ENCODE peak calls at places on chromosomes 3 and 15, in seven cellular contexts. Y is IMR-90, D is lower lobe of right lung, Z is heart right ventricle, S is upper lobe of right lung, W is adrenal gland, C is left ventricle myocardium inferior. L is an unnamed sample.
A peak's percentile ranks its signal among the peaks of the same experiment; 100 is the strongest.

GRCh38 chr3:175818811-175819464 is 959.8 kb downstream of the NAALADL2 start:
- DNase-seq in W (no peak), S (no peak), D (no peak), Y (no peak), Z (no peak), C (no peak), L (no peak)

GRCh38 chr3:169128579-169128978 is 534.9 kb downstream of the MECOM start:
- DNase-seq in Z (no peak), C (no peak), D (no peak), W (no peak), Y (no peak), S (no peak), L (no peak)

GRCh38 chr15:31042731-31043130 is 51.3 kb upstream of the MTMR10 start:
- DNase-seq in C (no peak), Z (no peak), D (no peak), Y (no peak), W (no peak), S (no peak), L (no peak)

GRCh38 chr15:88646951-88647350 is 8.1 kb downstream of the ISG20 start:
- DNase-seq in S (no peak), Z (no peak), C (no peak), D (no peak), W (no peak), Y (no peak), L (no peak)

GRCh38 chr3:4850211-4850927 is 128.9 kb upstream of the BHLHE40 start:
- DNase-seq in Z (no peak), Y (no peak), C (no peak), W (no peak), D (no peak), S (no peak), L (no peak)

GRCh38 chr3:145942052-145942451 is 218.9 kb downstream of the PLOD2 start:
- DNase-seq in S (no peak), D (no peak), Z (no peak), C (no peak), W (no peak), Y (no peak), L (no peak)

GRCh38 chr15:69648775-69649735 is 196.4 kb downstream of the RPLP1 start:
- DNase-seq in Y (no peak), Z (no peak), W (no peak), S (no peak), D (no peak), C (no peak), L (no peak)

GRCh38 chr15:64897345-64897985 is 14.2 kb upstream of the ANKDD1A start:
- DNase-seq in S (peak; percentile 77), Z (peak; percentile 71), D (peak; percentile 78), Y (peak; percentile 75), W (peak; percentile 83), C (peak; percentile 73), L (peak; percentile 57)

GRCh38 chr3:48034000-48034516 is 17.8 kb upstream of the MAP4 start:
- DNase-seq in Y (peak; percentile 86), Z (no peak), W (no peak), S (no peak), D (no peak), C (no peak), L (no peak)

GRCh38 chr15:85543741-85544155 is 163.3 kb downstream of the AKAP13 start:
- DNase-seq in Y (no peak), W (peak; percentile 53), C (peak; percentile 73), S (peak; percentile 89), D (peak; percentile 90), Z (peak; percentile 58), L (no peak)

GRCh38 chr15:42359990-42360389 is 689 bp downstream of the CAPN3 start:
- DNase-seq in S (no peak), Y (no peak), C (no peak), W (no peak), Z (no peak), D (no peak), L (no peak)

GRCh38 chr15:69712999-69713398 is 260.4 kb downstream of the RPLP1 start:
- DNase-seq in W (no peak), Y (no peak), D (no peak), S (no peak), C (no peak), Z (no peak), L (no peak)

GRCh38 chr3:99542771-99543518 is 95.4 kb upstream of the COL8A1 start:
- DNase-seq in Y (no peak), Z (no peak), S (no peak), C (no peak), D (no peak), W (no peak), L (no peak)

GRCh38 chr3:20185364-20185732 is 658 bp downstream of the SGO1 start:
- DNase-seq in Y (peak; percentile 8), W (no peak), S (no peak), Z (no peak), D (no peak), C (no peak), L (no peak)

GRCh38 chr15:80585544-80586018 is 109.5 kb upstream of the ABHD17C start:
- DNase-seq in D (no peak), Z (no peak), W (no peak), Y (no peak), C (no peak), S (no peak), L (no peak)

GRCh38 chr3:115624029-115624645 is 827 bp downstream of the GAP43 start:
- DNase-seq in C (no peak), W (no peak), S (no peak), D (no peak), Y (no peak), Z (no peak), L (no peak)

GRCh38 chr15:76335851-76336253 is 721 bp upstream of the ISL2 start:
- DNase-seq in D (no peak), C (no peak), S (no peak), Z (no peak), Y (no peak), W (peak; percentile 12), L (no peak)

GRCh38 chr3:60514085-60514649 is 737.1 kb downstream of the FHIT start:
- DNase-seq in Z (no peak), D (no peak), C (no peak), W (no peak), Y (no peak), S (no peak), L (no peak)

GRCh38 chr3:12833226-12834161 is 7.9 kb downstream of the RPL32 start:
- DNase-seq in D (no peak), W (no peak), S (no peak), Z (no peak), C (no peak), Y (no peak), L (no peak)

GRCh38 chr3:62462097-62462789 is 88.9 kb upstream of the FEZF2 start:
- DNase-seq in Y (no peak), C (no peak), D (no peak), S (no peak), Z (no peak), W (no peak), L (no peak)

GRCh38 chr3:168327836-168328235 is 232.1 kb upstream of the GOLIM4 start:
- DNase-seq in D (no peak), Z (no peak), Y (peak; percentile 12), S (no peak), C (no peak), W (no peak), L (no peak)

GRCh38 chr3:83435173-83435572 is 1523.6 kb upstream of the CADM2 start:
- DNase-seq in Z (no peak), W (no peak), Y (no peak), C (no peak), D (no peak), S (no peak), L (no peak)

GRCh38 chr15:30001592-30001991 is 81.2 kb upstream of the GOLGA8J start:
- DNase-seq in Y (no peak), W (no peak), D (no peak), S (no peak), C (no peak), Z (no peak), L (no peak)

GRCh38 chr15:97156739-97157265 is 803.7 kb upstream of the ARRDC4 start:
- DNase-seq in W (no peak), C (no peak), S (no peak), Z (no peak), Y (no peak), D (no peak), L (no peak)

GRCh38 chr3:114848087-114848486 is 299.0 kb downstream of the ZBTB20 start:
- DNase-seq in Y (no peak), W (no peak), S (peak; percentile 7), D (no peak), C (no peak), Z (no peak), L (no peak)

GRCh38 chr15:90154861-90155626 is 46.1 kb upstream of the SEMA4B start:
- DNase-seq in Y (peak; percentile 95), S (no peak), W (no peak), D (no peak), Z (no peak), C (no peak), L (no peak)

GRCh38 chr3:121750087-121750415 is 510 bp upstream of the GOLGB1 start:
- DNase-seq in Z (no peak), W (no peak), D (no peak), S (no peak), Y (no peak), C (no peak), L (no peak)
- H3K27ac ChIP-seq in Z (peak overlapping the region; percentile 88), W (peak overlapping the region; percentile 52), D (peak overlapping the region; percentile 96), S (peak overlapping the region; percentile 99), Y (peak overlapping the region; percentile 43), C (peak overlapping the region; percentile 95), L (peak overlapping the region; percentile 54)

GRCh38 chr3:58049143-58049785 is 41.0 kb downstream of the FLNB start:
- DNase-seq in D (no peak), Y (peak; percentile 90), C (peak; percentile 35), W (peak; percentile 67), S (no peak), Z (peak; percentile 28), L (no peak)

GRCh38 chr3:58044656-58045055 is 36.4 kb downstream of the FLNB start:
- DNase-seq in Z (no peak), S (no peak), C (no peak), Y (peak; percentile 36), W (no peak), D (no peak), L (no peak)

GRCh38 chr3:58048301-58048700 is 40.1 kb downstream of the FLNB start:
- DNase-seq in D (no peak), C (peak; percentile 22), Y (no peak), W (no peak), Z (no peak), S (no peak), L (no peak)

GRCh38 chr3:58045084-58045483 is 36.9 kb downstream of the FLNB start:
- DNase-seq in S (no peak), Y (no peak), D (no peak), C (no peak), W (no peak), Z (no peak), L (no peak)

GRCh38 chr3:58047806-58048205 is 39.6 kb downstream of the FLNB start:
- DNase-seq in S (no peak), Z (no peak), C (no peak), D (no peak), Y (peak; percentile 92), W (no peak), L (no peak)
- H3K4me1 ChIP-seq in S (peaks cover 65% of the 10 kb centered on the region), Z (peaks cover 75% of the 10 kb centered on the region), C (peaks cover 80% of the 10 kb centered on the region), D (peaks cover 72% of the 10 kb centered on the region), Y (peaks cover 47% of the 10 kb centered on the region), W (peaks cover 69% of the 10 kb centered on the region), L (peaks cover 53% of the 10 kb centered on the region)

GRCh38 chr3:74636981-74637380 is 22.5 kb upstream of the CNTN3 start:
- DNase-seq in Y (peak; percentile 77), C (no peak), S (no peak), W (no peak), Z (no peak), D (no peak), L (no peak)
- H3K27ac ChIP-seq in Y (no peak overlapping the region), C (no peak overlapping the region), S (no peak overlapping the region), W (no peak overlapping the region), Z (no peak overlapping the region), D (no peak overlapping the region), L (no peak overlapping the region)

GRCh38 chr3:42442640-42443039 is 32.2 kb upstream of the LYZL4 start:
- DNase-seq in S (no peak), W (no peak), D (peak; percentile 50), Z (no peak), C (no peak), Y (no peak), L (no peak)
- H3K4me1 ChIP-seq in S (no peaks in the 10 kb centered on the region), W (no peaks in the 10 kb centered on the region), D (peaks cover 10% of the 10 kb centered on the region), Z (no peaks in the 10 kb centered on the region), C (no peaks in the 10 kb centered on the region), Y (no peaks in the 10 kb centered on the region), L (no peaks in the 10 kb centered on the region)